ENCODE peak calls at places on chromosomes 3 and 15, in four cellular contexts. K is GM12891; B is activated T-cell treated with anti-CD3 and anti-CD28 coated beads, Interleukin-2, amount 50 U/mL, for 48 hours; W is IMR-90. Q is an unnamed sample.

GRCh38 chr3:14876942-14877341 is 58.2 kb downstream of the FGD5 start:
- DNase-seq in K (no peak), B (no peak), W (no peak), Q (no peak)

GRCh38 chr15:75347222-75348033 is 589 bp downstream of the NEIL1 start:
- DNase-seq in W (no peak), B (peak), K (peak), Q (no peak)

GRCh38 chr15:57503051-57503702 is 88.5 kb upstream of the MYZAP start:
- DNase-seq in B (peak), K (no peak), W (no peak), Q (no peak)

GRCh38 chr3:142944346-142944745 is 19.1 kb downstream of the PAQR9 start:
- DNase-seq in B (no peak), W (no peak), K (no peak), Q (no peak)

GRCh38 chr15:95024388-95024787 is 793.0 kb downstream of the MCTP2 start:
- DNase-seq in K (no peak), B (no peak), W (peak), Q (peak)

GRCh38 chr15:92887869-92888268 is 12.3 kb upstream of the CHD2 start:
- DNase-seq in W (no peak), B (no peak), K (no peak), Q (no peak)

GRCh38 chr15:28960979-28961378 is 75.2 kb downstream of the APBA2 start:
- DNase-seq in K (no peak), W (peak), B (no peak), Q (no peak)

GRCh38 chr15:41494190-41494921 is 682 bp downstream of the ITPKA start:
- DNase-seq in K (peak), B (peak), W (no peak), Q (no peak)

GRCh38 chr15:67138946-67139855 is 73.8 kb downstream of the SMAD3 start:
- DNase-seq in B (no peak), K (no peak), W (peak), Q (no peak)

GRCh38 chr3:58383476-58383875 is 50.2 kb downstream of the PDHB start:
- DNase-seq in W (peak), B (no peak), K (no peak), Q (no peak)

GRCh38 chr15:71003314-71003713 is 110.7 kb downstream of the LRRC49 start:
- DNase-seq in K (no peak), B (no peak), W (peak), Q (no peak)

GRCh38 chr15:62118446-62118964 is 46.6 kb downstream of the C2CD4B start:
- DNase-seq in B (no peak), K (no peak), W (peak), Q (no peak)

GRCh38 chr3:177760803-177761202 is 563.5 kb upstream of the TBL1XR1 start:
- DNase-seq in W (peak), B (no peak), K (no peak), Q (no peak)

GRCh38 chr3:189638276-189639031 is 7.3 kb downstream of the TP63 start:
- DNase-seq in W (no peak), K (no peak), B (no peak), Q (no peak)

GRCh38 chr3:128770387-128770786 is 44.4 kb downstream of the RAB7A start:
- DNase-seq in K (no peak), B (no peak), W (no peak), Q (no peak)

GRCh38 chr3:194095464-194095863 is 40.5 kb upstream of the HES1 start:
- DNase-seq in W (no peak), B (no peak), K (no peak), Q (no peak)

GRCh38 chr3:78988324-78988723 is 779.5 kb downstream of the ROBO1 start:
- DNase-seq in K (no peak), B (no peak), W (peak), Q (no peak)

GRCh38 chr15:63405159-63405558 is 23.5 kb upstream of the CA12 start:
- DNase-seq in K (no peak), B (no peak), W (no peak), Q (no peak)

GRCh38 chr3:46867550-46867898 is 4.3 kb upstream of the MYL3 start:
- DNase-seq in B (no peak), W (no peak), K (no peak), Q (no peak)

GRCh38 chr3:152382312-152383135 is 113.8 kb downstream of the MBNL1 start:
- DNase-seq in K (no peak), B (no peak), W (no peak), Q (no peak)

GRCh38 chr15:70342554-70343548 is 245.1 kb upstream of the TLE3 start:
- DNase-seq in B (no peak), W (no peak), K (no peak), Q (no peak)

GRCh38 chr15:101773496-101774100 is 29.7 kb upstream of the OR4F6 start:
- DNase-seq in B (peak), W (no peak), K (no peak), Q (no peak)

GRCh38 chr3:193010191-193010590 is 92.5 kb upstream of the MB21D2 start:
- DNase-seq in W (no peak), K (no peak), B (no peak), Q (no peak)

GRCh38 chr3:55534876-55535275 is 47.8 kb upstream of the WNT5A start:
- DNase-seq in K (no peak), B (no peak), W (no peak), Q (no peak)

GRCh38 chr3:193190387-193190786 is 50.6 kb upstream of the PLAAT1 start:
- DNase-seq in K (peak), B (no peak), W (no peak), Q (no peak)

GRCh38 chr3:155292693-155293092 is 790 bp downstream of the STRIT1 start:
- DNase-seq in W (no peak), K (no peak), B (no peak), Q (no peak)

GRCh38 chr3:37402351-37402750 is 228.0 kb upstream of the LRRFIP2 start:
- DNase-seq in K (no peak), W (no peak), B (no peak), Q (no peak)

GRCh38 chr3:184230081-184230602 is 757 bp downstream of the VWA5B2 start:
- DNase-seq in W (no peak), K (no peak), B (peak), Q (no peak)

GRCh38 chr3:119149484-119149883 is 3.5 kb downstream of the TEX55 start:
- DNase-seq in K (no peak), W (peak), B (no peak), Q (no peak)